ENCODE peak calls at places on chromosomes 2 and 18, in six cellular contexts. One of them, this sample, is unnamed.

GRCh38 chr2:226399006-226399405 is 400.6 kb downstream of the IRS1 start:
- ATAC-seq in mucosa of descending colon: no peak
- ATAC-seq in activated naive CD8-positive, alpha-beta T cell treated with anti-CD3 and anti-CD28 coated beads, Interleukin-2, amount 10 ng/mL, durations not matched to agents 7 days and 5 days: no peak
- ATAC-seq in T-helper 17 cell: no peak
- ATAC-seq in left cardiac atrium: no peak
- ATAC-seq in aorta: no peak
- ATAC-seq in this sample: no peak

GRCh38 chr2:16172324-16173175 is 232.2 kb downstream of the MYCN start:
- ATAC-seq in mucosa of descending colon: no peak
- ATAC-seq in activated naive CD8-positive, alpha-beta T cell treated with anti-CD3 and anti-CD28 coated beads, Interleukin-2, amount 10 ng/mL, durations not matched to agents 7 days and 5 days: no peak
- ATAC-seq in T-helper 17 cell: no peak
- ATAC-seq in left cardiac atrium: no peak
- ATAC-seq in aorta: no peak
- ATAC-seq in this sample: no peak

GRCh38 chr2:236402016-236402784 is 138.0 kb upstream of the ASB18 start:
- ATAC-seq in mucosa of descending colon: no peak
- ATAC-seq in activated naive CD8-positive, alpha-beta T cell treated with anti-CD3 and anti-CD28 coated beads, Interleukin-2, amount 10 ng/mL, durations not matched to agents 7 days and 5 days: no peak
- ATAC-seq in T-helper 17 cell: no peak
- ATAC-seq in left cardiac atrium: no peak
- ATAC-seq in aorta: no peak
- ATAC-seq in this sample: no peak

GRCh38 chr2:42180300-42180699 is 11.1 kb downstream of the EML4 start:
- ATAC-seq in mucosa of descending colon: no peak
- ATAC-seq in activated naive CD8-positive, alpha-beta T cell treated with anti-CD3 and anti-CD28 coated beads, Interleukin-2, amount 10 ng/mL, durations not matched to agents 7 days and 5 days: no peak
- ATAC-seq in T-helper 17 cell: no peak
- ATAC-seq in left cardiac atrium: no peak
- ATAC-seq in aorta: no peak
- ATAC-seq in this sample: no peak

GRCh38 chr2:80252294-80252986 is 52.1 kb downstream of the LRRTM1 start:
- ATAC-seq in mucosa of descending colon: peak
- ATAC-seq in activated naive CD8-positive, alpha-beta T cell treated with anti-CD3 and anti-CD28 coated beads, Interleukin-2, amount 10 ng/mL, durations not matched to agents 7 days and 5 days: no peak
- ATAC-seq in T-helper 17 cell: no peak
- ATAC-seq in left cardiac atrium: no peak
- ATAC-seq in aorta: no peak
- ATAC-seq in this sample: no peak

GRCh38 chr2:204988836-204989235 is 443.6 kb downstream of the PARD3B start:
- ATAC-seq in mucosa of descending colon: no peak
- ATAC-seq in activated naive CD8-positive, alpha-beta T cell treated with anti-CD3 and anti-CD28 coated beads, Interleukin-2, amount 10 ng/mL, durations not matched to agents 7 days and 5 days: peak
- ATAC-seq in T-helper 17 cell: no peak
- ATAC-seq in left cardiac atrium: no peak
- ATAC-seq in aorta: no peak
- ATAC-seq in this sample: no peak

GRCh38 chr2:168907940-168908662 is 7.0 kb downstream of the G6PC2 start:
- ATAC-seq in mucosa of descending colon: no peak
- ATAC-seq in activated naive CD8-positive, alpha-beta T cell treated with anti-CD3 and anti-CD28 coated beads, Interleukin-2, amount 10 ng/mL, durations not matched to agents 7 days and 5 days: no peak
- ATAC-seq in T-helper 17 cell: no peak
- ATAC-seq in left cardiac atrium: no peak
- ATAC-seq in aorta: no peak
- ATAC-seq in this sample: no peak

GRCh38 chr2:60954139-60954538 is 63.4 kb upstream of the PEX13 start:
- ATAC-seq in mucosa of descending colon: no peak
- ATAC-seq in activated naive CD8-positive, alpha-beta T cell treated with anti-CD3 and anti-CD28 coated beads, Interleukin-2, amount 10 ng/mL, durations not matched to agents 7 days and 5 days: no peak
- ATAC-seq in T-helper 17 cell: no peak
- ATAC-seq in left cardiac atrium: no peak
- ATAC-seq in aorta: no peak
- ATAC-seq in this sample: no peak

GRCh38 chr2:179701524-179702110 is 159.8 kb downstream of the ZNF385B start:
- ATAC-seq in mucosa of descending colon: no peak
- ATAC-seq in activated naive CD8-positive, alpha-beta T cell treated with anti-CD3 and anti-CD28 coated beads, Interleukin-2, amount 10 ng/mL, durations not matched to agents 7 days and 5 days: no peak
- ATAC-seq in T-helper 17 cell: no peak
- ATAC-seq in left cardiac atrium: peak
- ATAC-seq in aorta: no peak
- ATAC-seq in this sample: no peak

GRCh38 chr2:190987938-190988337 is 26.0 kb downstream of the STAT1 start:
- ATAC-seq in mucosa of descending colon: no peak
- ATAC-seq in activated naive CD8-positive, alpha-beta T cell treated with anti-CD3 and anti-CD28 coated beads, Interleukin-2, amount 10 ng/mL, durations not matched to agents 7 days and 5 days: no peak
- ATAC-seq in T-helper 17 cell: no peak
- ATAC-seq in left cardiac atrium: no peak
- ATAC-seq in aorta: no peak
- ATAC-seq in this sample: no peak

GRCh38 chr18:76437011-76437410 is 58.0 kb downstream of the ZNF516 start:
- ATAC-seq in mucosa of descending colon: no peak
- ATAC-seq in activated naive CD8-positive, alpha-beta T cell treated with anti-CD3 and anti-CD28 coated beads, Interleukin-2, amount 10 ng/mL, durations not matched to agents 7 days and 5 days: no peak
- ATAC-seq in T-helper 17 cell: no peak
- ATAC-seq in left cardiac atrium: peak
- ATAC-seq in aorta: no peak
- ATAC-seq in this sample: no peak

GRCh38 chr2:150120271-150120950 is 367.1 kb downstream of the RND3 start:
- ATAC-seq in mucosa of descending colon: no peak
- ATAC-seq in activated naive CD8-positive, alpha-beta T cell treated with anti-CD3 and anti-CD28 coated beads, Interleukin-2, amount 10 ng/mL, durations not matched to agents 7 days and 5 days: no peak
- ATAC-seq in T-helper 17 cell: no peak
- ATAC-seq in left cardiac atrium: no peak
- ATAC-seq in aorta: no peak
- ATAC-seq in this sample: no peak